ENCODE peak calls at places on chromosomes 5 and 9, in eight cellular contexts. One of them, this sample, is unnamed. For H3K36me3, the result is how much of the 10 kb centered on the place peaks cover.

GRCh38 chr9:98022447-98022846 is 34.1 kb upstream of the NANS start:
- DNase-seq in colonic mucosa: no peak
- DNase-seq in A673: no peak
- DNase-seq in uterus: no peak
- DNase-seq in aorta: peak
- DNase-seq in CD8-positive, alpha-beta memory T cell: no peak
- DNase-seq in Panc1: no peak
- DNase-seq in naive thymus-derived CD4-positive, alpha-beta T cell: no peak
- DNase-seq in this sample: peak

GRCh38 chr5:1718669-1719068 is 81.0 kb downstream of the MRPL36 start:
- DNase-seq in colonic mucosa: no peak
- DNase-seq in naive thymus-derived CD4-positive, alpha-beta T cell: no peak
- DNase-seq in Panc1: no peak
- DNase-seq in CD8-positive, alpha-beta memory T cell: no peak
- DNase-seq in uterus: no peak
- DNase-seq in aorta: no peak
- DNase-seq in A673: no peak
- DNase-seq in this sample: no peak

GRCh38 chr5:167764650-167765289 is 526.7 kb upstream of the WWC1 start:
- DNase-seq in uterus: no peak
- DNase-seq in A673: no peak
- DNase-seq in CD8-positive, alpha-beta memory T cell: no peak
- DNase-seq in naive thymus-derived CD4-positive, alpha-beta T cell: no peak
- DNase-seq in colonic mucosa: no peak
- DNase-seq in aorta: no peak
- DNase-seq in Panc1: no peak
- DNase-seq in this sample: no peak

GRCh38 chr5:112119527-112119926 is 299.6 kb downstream of the EPB41L4A start:
- DNase-seq in colonic mucosa: no peak
- DNase-seq in aorta: no peak
- DNase-seq in Panc1: no peak
- DNase-seq in uterus: no peak
- DNase-seq in naive thymus-derived CD4-positive, alpha-beta T cell: no peak
- DNase-seq in CD8-positive, alpha-beta memory T cell: no peak
- DNase-seq in A673: no peak
- DNase-seq in this sample: no peak

GRCh38 chr9:38008168-38009034 is 60.6 kb downstream of the SHB start:
- DNase-seq in Panc1: peak
- DNase-seq in uterus: no peak
- DNase-seq in aorta: peak
- DNase-seq in A673: peak
- DNase-seq in naive thymus-derived CD4-positive, alpha-beta T cell: no peak
- DNase-seq in colonic mucosa: no peak
- DNase-seq in CD8-positive, alpha-beta memory T cell: no peak
- DNase-seq in this sample: peak

GRCh38 chr9:127267793-127268507 is 3.4 kb downstream of the GARNL3 start:
- DNase-seq in Panc1: no peak
- DNase-seq in uterus: no peak
- DNase-seq in aorta: no peak
- DNase-seq in colonic mucosa: no peak
- DNase-seq in CD8-positive, alpha-beta memory T cell: no peak
- DNase-seq in naive thymus-derived CD4-positive, alpha-beta T cell: no peak
- DNase-seq in A673: no peak
- DNase-seq in this sample: no peak

GRCh38 chr5:57432876-57433275 is 49.7 kb downstream of the ACTBL2 start:
- DNase-seq in uterus: no peak
- DNase-seq in colonic mucosa: no peak
- DNase-seq in CD8-positive, alpha-beta memory T cell: no peak
- DNase-seq in naive thymus-derived CD4-positive, alpha-beta T cell: no peak
- DNase-seq in A673: no peak
- DNase-seq in Panc1: no peak
- DNase-seq in aorta: no peak
- DNase-seq in this sample: no peak

GRCh38 chr5:36366883-36367282 is 65.2 kb upstream of the RANBP3L start:
- DNase-seq in Panc1: no peak
- DNase-seq in A673: no peak
- DNase-seq in uterus: no peak
- DNase-seq in colonic mucosa: no peak
- DNase-seq in naive thymus-derived CD4-positive, alpha-beta T cell: no peak
- DNase-seq in CD8-positive, alpha-beta memory T cell: no peak
- DNase-seq in aorta: no peak
- DNase-seq in this sample: peak

GRCh38 chr5:134581241-134581981 is 51.2 kb downstream of the SAR1B start:
- DNase-seq in naive thymus-derived CD4-positive, alpha-beta T cell: no peak
- DNase-seq in uterus: peak
- DNase-seq in A673: no peak
- DNase-seq in CD8-positive, alpha-beta memory T cell: no peak
- DNase-seq in colonic mucosa: no peak
- DNase-seq in Panc1: no peak
- DNase-seq in aorta: no peak
- DNase-seq in this sample: no peak

GRCh38 chr9:117114768-117115167 is 300.1 kb downstream of the ASTN2 start:
- DNase-seq in A673: no peak
- DNase-seq in Panc1: no peak
- DNase-seq in CD8-positive, alpha-beta memory T cell: no peak
- DNase-seq in uterus: no peak
- DNase-seq in aorta: no peak
- DNase-seq in naive thymus-derived CD4-positive, alpha-beta T cell: no peak
- DNase-seq in colonic mucosa: no peak
- DNase-seq in this sample: no peak

GRCh38 chr5:6583049-6583880 is 49.6 kb downstream of the NSUN2 start:
- DNase-seq in aorta: no peak
- DNase-seq in Panc1: no peak
- DNase-seq in A673: peak
- DNase-seq in CD8-positive, alpha-beta memory T cell: no peak
- DNase-seq in uterus: peak
- DNase-seq in naive thymus-derived CD4-positive, alpha-beta T cell: no peak
- DNase-seq in colonic mucosa: no peak
- DNase-seq in this sample: peak

GRCh38 chr5:179486596-179487051 is 63.7 kb upstream of the RUFY1 start:
- DNase-seq in A673: no peak
- DNase-seq in uterus: no peak
- DNase-seq in Panc1: no peak
- DNase-seq in CD8-positive, alpha-beta memory T cell: no peak
- DNase-seq in colonic mucosa: no peak
- DNase-seq in naive thymus-derived CD4-positive, alpha-beta T cell: no peak
- DNase-seq in aorta: no peak
- DNase-seq in this sample: no peak

GRCh38 chr5:27144456-27144855 is 106.1 kb upstream of the CDH9 start:
- DNase-seq in CD8-positive, alpha-beta memory T cell: no peak
- DNase-seq in uterus: no peak
- DNase-seq in Panc1: no peak
- DNase-seq in A673: no peak
- DNase-seq in naive thymus-derived CD4-positive, alpha-beta T cell: no peak
- DNase-seq in colonic mucosa: no peak
- DNase-seq in aorta: no peak
- DNase-seq in this sample: no peak

GRCh38 chr9:28365736-28366135 is 792.5 kb upstream of the C9orf72 start:
- DNase-seq in aorta: no peak
- DNase-seq in naive thymus-derived CD4-positive, alpha-beta T cell: no peak
- DNase-seq in colonic mucosa: no peak
- DNase-seq in uterus: no peak
- DNase-seq in Panc1: no peak
- DNase-seq in A673: no peak
- DNase-seq in CD8-positive, alpha-beta memory T cell: no peak
- DNase-seq in this sample: no peak

GRCh38 chr5:168721354-168721753 is 142.2 kb upstream of the PANK3 start:
- DNase-seq in colonic mucosa: no peak
- DNase-seq in aorta: no peak
- DNase-seq in uterus: no peak
- DNase-seq in Panc1: no peak
- DNase-seq in CD8-positive, alpha-beta memory T cell: no peak
- DNase-seq in A673: no peak
- DNase-seq in naive thymus-derived CD4-positive, alpha-beta T cell: no peak
- DNase-seq in this sample: no peak

GRCh38 chr9:92720209-92720765 is 44.3 kb downstream of the BICD2 start:
- DNase-seq in naive thymus-derived CD4-positive, alpha-beta T cell: no peak
- DNase-seq in A673: no peak
- DNase-seq in CD8-positive, alpha-beta memory T cell: no peak
- DNase-seq in colonic mucosa: no peak
- DNase-seq in Panc1: no peak
- DNase-seq in aorta: no peak
- DNase-seq in uterus: no peak
- DNase-seq in this sample: no peak

GRCh38 chr9:92720807-92721535 is 43.7 kb downstream of the BICD2 start:
- DNase-seq in uterus: no peak
- DNase-seq in naive thymus-derived CD4-positive, alpha-beta T cell: no peak
- DNase-seq in Panc1: no peak
- DNase-seq in aorta: no peak
- DNase-seq in A673: no peak
- DNase-seq in CD8-positive, alpha-beta memory T cell: no peak
- DNase-seq in colonic mucosa: no peak
- DNase-seq in this sample: no peak

GRCh38 chr9:92722386-92723298 is 42.0 kb downstream of the BICD2 start:
- DNase-seq in CD8-positive, alpha-beta memory T cell: no peak
- DNase-seq in aorta: no peak
- DNase-seq in colonic mucosa: no peak
- DNase-seq in naive thymus-derived CD4-positive, alpha-beta T cell: no peak
- DNase-seq in Panc1: no peak
- DNase-seq in uterus: no peak
- DNase-seq in A673: no peak
- DNase-seq in this sample: no peak

GRCh38 chr9:92723299-92723625 is 41.4 kb downstream of the BICD2 start:
- DNase-seq in A673: no peak
- DNase-seq in Panc1: no peak
- DNase-seq in aorta: no peak
- DNase-seq in CD8-positive, alpha-beta memory T cell: no peak
- DNase-seq in naive thymus-derived CD4-positive, alpha-beta T cell: no peak
- DNase-seq in uterus: no peak
- DNase-seq in colonic mucosa: no peak
- DNase-seq in this sample: no peak

DNA sequence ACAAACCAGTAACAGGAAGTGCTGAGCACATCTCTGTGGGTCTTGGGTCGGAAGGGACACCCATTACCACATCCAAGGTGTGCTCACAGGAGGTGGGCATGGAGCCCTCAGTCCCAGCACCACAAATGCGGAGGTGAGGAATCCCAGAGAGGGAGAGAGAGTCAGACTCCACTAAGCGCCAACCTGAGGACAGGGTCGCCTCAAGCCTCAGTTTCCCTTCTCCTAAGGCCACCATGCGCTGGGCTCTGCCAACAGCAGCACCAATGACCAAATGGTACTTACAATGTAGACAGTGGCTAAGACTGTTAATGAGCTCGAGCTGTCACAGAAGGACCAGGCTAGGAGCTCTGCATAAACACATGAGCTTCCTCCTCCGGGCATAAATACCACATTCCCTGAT is 43.1 kb downstream of the BICD2 start:
- DNase-seq in aorta: no peak
- DNase-seq in Panc1: no peak
- DNase-seq in uterus: no peak
- DNase-seq in CD8-positive, alpha-beta memory T cell: no peak
- DNase-seq in colonic mucosa: no peak
- DNase-seq in naive thymus-derived CD4-positive, alpha-beta T cell: no peak
- DNase-seq in A673: no peak
- DNase-seq in this sample: no peak
- H3K36me3 ChIP-seq in aorta: under half
- H3K36me3 ChIP-seq in Panc1: under half
- H3K36me3 ChIP-seq in uterus: under half
- H3K36me3 ChIP-seq in CD8-positive, alpha-beta memory T cell: under half
- H3K36me3 ChIP-seq in colonic mucosa: under half
- H3K36me3 ChIP-seq in naive thymus-derived CD4-positive, alpha-beta T cell: under half
- H3K36me3 ChIP-seq in A673: under half
- H3K36me3 ChIP-seq in this sample: under half

GRCh38 chr9:133340256-133340655 is 4.3 kb upstream of the SURF6 start:
- DNase-seq in naive thymus-derived CD4-positive, alpha-beta T cell: no peak
- DNase-seq in uterus: no peak
- DNase-seq in colonic mucosa: no peak
- DNase-seq in aorta: no peak
- DNase-seq in CD8-positive, alpha-beta memory T cell: no peak
- DNase-seq in A673: no peak
- DNase-seq in Panc1: no peak
- DNase-seq in this sample: no peak

GRCh38 chr9:133342083-133342406 is 5.9 kb downstream of the MED22 start:
- DNase-seq in colonic mucosa: no peak
- DNase-seq in naive thymus-derived CD4-positive, alpha-beta T cell: no peak
- DNase-seq in uterus: no peak
- DNase-seq in aorta: no peak
- DNase-seq in Panc1: no peak
- DNase-seq in A673: peak
- DNase-seq in CD8-positive, alpha-beta memory T cell: no peak
- DNase-seq in this sample: no peak

GRCh38 chr9:133342570-133342969 is 5.4 kb downstream of the MED22 start:
- DNase-seq in uterus: no peak
- DNase-seq in naive thymus-derived CD4-positive, alpha-beta T cell: no peak
- DNase-seq in CD8-positive, alpha-beta memory T cell: no peak
- DNase-seq in A673: no peak
- DNase-seq in aorta: no peak
- DNase-seq in colonic mucosa: no peak
- DNase-seq in Panc1: no peak
- DNase-seq in this sample: no peak

GRCh38 chr9:133340916-133341315 is 4.9 kb upstream of the SURF6 start:
- DNase-seq in Panc1: no peak
- DNase-seq in CD8-positive, alpha-beta memory T cell: no peak
- DNase-seq in naive thymus-derived CD4-positive, alpha-beta T cell: no peak
- DNase-seq in uterus: no peak
- DNase-seq in A673: no peak
- DNase-seq in aorta: no peak
- DNase-seq in colonic mucosa: no peak
- DNase-seq in this sample: no peak

GRCh38 chr9:133341369-133342082 is 5.5 kb upstream of the SURF6 start:
- DNase-seq in naive thymus-derived CD4-positive, alpha-beta T cell: no peak
- DNase-seq in Panc1: no peak
- DNase-seq in CD8-positive, alpha-beta memory T cell: no peak
- DNase-seq in aorta: peak
- DNase-seq in uterus: no peak
- DNase-seq in colonic mucosa: no peak
- DNase-seq in A673: no peak
- DNase-seq in this sample: no peak
- H3K36me3 ChIP-seq in naive thymus-derived CD4-positive, alpha-beta T cell: under half
- H3K36me3 ChIP-seq in Panc1: under half
- H3K36me3 ChIP-seq in CD8-positive, alpha-beta memory T cell: under half
- H3K36me3 ChIP-seq in aorta: under half
- H3K36me3 ChIP-seq in uterus: under half
- H3K36me3 ChIP-seq in colonic mucosa: under half
- H3K36me3 ChIP-seq in A673: half or more
- H3K36me3 ChIP-seq in this sample: half or more

GRCh38 chr9:78261403-78262001 is 25.6 kb downstream of the CEP78 start:
- DNase-seq in A673: peak
- DNase-seq in colonic mucosa: no peak
- DNase-seq in Panc1: no peak
- DNase-seq in CD8-positive, alpha-beta memory T cell: no peak
- DNase-seq in naive thymus-derived CD4-positive, alpha-beta T cell: no peak
- DNase-seq in aorta: no peak
- DNase-seq in uterus: no peak
- DNase-seq in this sample: no peak
- H3K36me3 ChIP-seq in A673: under half
- H3K36me3 ChIP-seq in colonic mucosa: under half
- H3K36me3 ChIP-seq in Panc1: under half
- H3K36me3 ChIP-seq in CD8-positive, alpha-beta memory T cell: under half
- H3K36me3 ChIP-seq in naive thymus-derived CD4-positive, alpha-beta T cell: under half
- H3K36me3 ChIP-seq in aorta: under half
- H3K36me3 ChIP-seq in uterus: under half
- H3K36me3 ChIP-seq in this sample: under half

DNA sequence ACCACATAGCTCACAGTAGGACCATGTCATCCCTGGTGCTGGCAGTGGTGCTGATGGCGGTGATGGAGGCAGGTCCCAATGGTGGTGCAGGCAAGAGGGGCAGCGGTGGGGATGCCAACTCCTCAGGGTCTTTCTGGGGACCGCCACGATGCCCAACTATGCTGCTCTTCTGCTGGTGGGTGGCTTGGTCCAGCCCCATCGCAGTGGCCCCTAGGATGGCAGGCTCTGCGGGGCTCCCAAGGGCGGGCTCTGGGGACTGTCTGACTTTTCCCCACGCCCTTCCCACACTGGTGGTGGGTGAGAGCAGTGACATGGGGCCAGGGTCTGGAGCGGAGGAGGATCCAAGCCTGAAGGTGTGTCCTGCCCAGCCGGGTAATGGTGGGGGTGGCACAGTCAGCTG is 288.9 kb upstream of the RIOK2 start:
- DNase-seq in uterus: no peak
- DNase-seq in A673: no peak
- DNase-seq in Panc1: no peak
- DNase-seq in CD8-positive, alpha-beta memory T cell: no peak
- DNase-seq in naive thymus-derived CD4-positive, alpha-beta T cell: no peak
- DNase-seq in aorta: no peak
- DNase-seq in colonic mucosa: no peak
- DNase-seq in this sample: no peak
- H3K36me3 ChIP-seq in uterus: under half
- H3K36me3 ChIP-seq in A673: under half
- H3K36me3 ChIP-seq in Panc1: under half
- H3K36me3 ChIP-seq in CD8-positive, alpha-beta memory T cell: under half
- H3K36me3 ChIP-seq in naive thymus-derived CD4-positive, alpha-beta T cell: under half
- H3K36me3 ChIP-seq in aorta: under half
- H3K36me3 ChIP-seq in colonic mucosa: under half
- H3K36me3 ChIP-seq in this sample: under half